ENCODE peak calls at places on chromosomes 2 and 18, in six cellular contexts. S, B, R, H, U and W are unnamed samples.

GRCh38 chr2:85887566-85888019 is 1.2 kb downstream of the ST3GAL5 start:
- DNase-seq in S (no peak), B (no peak), R (peak; percentile 81), H (no peak), U (peak; percentile 35), W (peak; percentile 35)

GRCh38 chr2:28347193-28347592 is 45.5 kb upstream of the FOSL2 start:
- DNase-seq in S (no peak), B (no peak), R (no peak), H (no peak), U (no peak), W (no peak)

GRCh38 chr18:56803076-56803475 is 151.9 kb downstream of the WDR7 start:
- DNase-seq in S (no peak), B (no peak), R (no peak), H (no peak), U (no peak), W (no peak)

GRCh38 chr18:61651880-61652268 is 240.9 kb downstream of the RNF152 start:
- DNase-seq in S (no peak), B (no peak), R (no peak), H (no peak), U (no peak), W (no peak)

GRCh38 chr18:8298186-8298585 is 311.1 kb upstream of the RAB12 start:
- DNase-seq in S (no peak), B (no peak), R (no peak), H (no peak), U (no peak), W (no peak)

GRCh38 chr18:79577451-79578395 is 101.9 kb upstream of the CTDP1 start:
- DNase-seq in S (no peak), B (peak; percentile 16), R (peak; percentile 23), H (no peak), U (no peak), W (no peak)

GRCh38 chr18:49459404-49460171 is 857 bp downstream of the DYM start:
- DNase-seq in S (no peak), B (no peak), R (no peak), H (no peak), U (peak; percentile 32), W (peak; percentile 61)

GRCh38 chr2:42025151-42025582 is 22.7 kb upstream of the PKDCC start:
- DNase-seq in S (peak; percentile 47), B (no peak), R (no peak), H (no peak), U (no peak), W (no peak)

GRCh38 chr2:119292226-119292625 is 68.6 kb downstream of the STEAP3 start:
- DNase-seq in S (no peak), B (no peak), R (peak; percentile 43), H (no peak), U (no peak), W (no peak)

GRCh38 chr18:57803119-57803969 is at the start of gene ATP8B1:
- DNase-seq in S (peak; percentile 54), B (peak; percentile 82), R (peak; percentile 92), H (no peak), U (peak; percentile 54), W (peak; percentile 63)

GRCh38 chr2:189982777-189983394 is 79.6 kb downstream of the MSTN start:
- DNase-seq in S (peak; percentile 17), B (no peak), R (no peak), H (no peak), U (no peak), W (no peak)

GRCh38 chr2:141015339-141016047 is 1115.3 kb downstream of the LRP1B start:
- DNase-seq in S (no peak), B (no peak), R (no peak), H (no peak), U (no peak), W (no peak)

GRCh38 chr2:183359867-183360266 is 235.6 kb downstream of the NUP35 start:
- DNase-seq in S (peak; percentile 35), B (no peak), R (no peak), H (no peak), U (no peak), W (no peak)

DNA sequence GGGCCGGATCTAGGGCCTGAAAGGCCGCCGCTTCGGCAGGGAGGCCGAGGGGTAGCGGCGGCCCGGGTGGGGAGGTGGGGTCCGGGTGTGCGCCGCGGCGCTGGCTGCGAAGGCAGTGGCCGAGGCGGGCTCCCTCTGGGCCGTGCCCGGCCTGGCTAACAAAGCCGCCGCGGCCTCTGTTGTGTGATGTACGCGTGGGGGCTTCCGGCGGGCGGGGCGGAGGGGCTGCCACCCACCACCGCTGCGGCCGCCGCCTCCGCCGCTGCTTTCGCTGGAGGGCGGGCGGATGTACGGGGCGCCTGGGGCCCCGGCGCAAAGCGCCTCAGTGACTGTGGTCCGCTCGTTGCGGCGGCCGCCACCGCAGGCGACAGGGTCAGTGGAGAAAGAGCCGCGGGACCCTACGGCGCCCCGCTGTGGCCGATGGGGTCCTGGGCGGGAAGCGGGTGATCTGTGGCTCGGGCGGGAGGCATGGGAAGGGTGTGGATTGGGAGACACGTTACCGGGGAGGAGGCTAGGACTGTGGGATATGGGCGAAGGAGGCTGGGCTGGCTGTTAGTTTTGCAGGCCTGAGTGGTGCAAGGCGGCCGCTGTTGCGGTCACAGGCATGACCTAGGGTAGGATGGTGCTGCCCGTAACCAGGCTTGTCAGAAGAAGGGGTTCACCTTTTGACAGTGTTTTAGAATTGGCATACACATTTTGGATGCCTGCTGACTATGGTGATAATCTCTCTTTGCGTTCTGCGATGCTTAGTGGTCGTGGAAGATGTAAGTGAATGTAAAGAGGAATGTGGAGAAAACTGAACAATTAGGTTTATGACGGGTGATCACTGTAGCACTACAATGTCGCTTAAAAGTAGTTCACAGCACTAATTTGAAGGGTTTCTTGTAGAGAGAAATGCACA is 662 bp downstream of the BZW1 start:
- DNase-seq in S (peak; percentile 69), B (peak; percentile 40), R (peak; percentile 86), H (no peak), U (peak; percentile 69), W (peak; percentile 74)
- TF ChIP-seq CTCF in S (peak; percentile 51), B (peak; percentile 40), R (peak; percentile 73), H (peak; percentile 66), U (peak; percentile 70), W (peak; percentile 66)

DNA sequence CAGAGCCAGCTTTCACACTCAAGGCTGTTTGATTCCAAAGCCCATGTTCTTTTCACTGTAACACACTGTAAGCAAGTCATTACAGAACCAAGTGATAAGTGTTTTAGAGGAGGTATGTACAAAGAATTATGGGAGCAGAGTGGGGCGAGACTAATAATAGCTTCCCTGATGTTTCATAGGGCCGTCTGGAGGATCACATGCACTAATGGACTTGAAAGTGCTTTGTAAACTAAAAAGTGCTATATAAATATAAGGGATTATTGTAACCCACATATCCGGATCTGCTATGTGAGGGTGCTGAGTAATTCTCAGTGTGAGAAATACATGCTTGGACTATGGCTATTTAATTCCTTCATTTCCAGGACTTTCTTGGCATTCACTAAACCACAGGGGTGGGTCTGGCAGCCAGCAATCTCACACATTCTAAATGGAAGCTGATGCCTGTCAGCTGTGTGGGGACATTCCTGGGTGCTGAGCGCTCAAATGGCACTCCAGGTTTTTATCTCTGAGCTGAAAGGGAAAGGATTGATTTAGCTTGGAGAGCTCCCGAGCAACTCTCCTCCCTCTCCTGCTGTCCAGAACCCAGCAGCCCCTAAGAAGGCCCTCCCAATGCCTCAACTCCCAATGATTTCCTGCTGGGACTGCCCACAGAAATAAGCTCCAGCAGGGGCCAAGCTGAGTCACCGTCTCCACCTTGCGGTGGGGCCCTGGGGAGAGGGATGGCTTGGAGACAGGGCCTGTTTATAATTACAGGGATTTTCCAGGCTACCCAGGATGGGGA is 222.8 kb downstream of the SOX11 start:
- DNase-seq in S (peak; percentile 1), B (no peak), R (no peak), H (no peak), U (no peak), W (no peak)
- TF ChIP-seq CTCF in S (no peak), B (no peak), R (no peak), H (no peak), U (no peak), W (no peak)

DNA sequence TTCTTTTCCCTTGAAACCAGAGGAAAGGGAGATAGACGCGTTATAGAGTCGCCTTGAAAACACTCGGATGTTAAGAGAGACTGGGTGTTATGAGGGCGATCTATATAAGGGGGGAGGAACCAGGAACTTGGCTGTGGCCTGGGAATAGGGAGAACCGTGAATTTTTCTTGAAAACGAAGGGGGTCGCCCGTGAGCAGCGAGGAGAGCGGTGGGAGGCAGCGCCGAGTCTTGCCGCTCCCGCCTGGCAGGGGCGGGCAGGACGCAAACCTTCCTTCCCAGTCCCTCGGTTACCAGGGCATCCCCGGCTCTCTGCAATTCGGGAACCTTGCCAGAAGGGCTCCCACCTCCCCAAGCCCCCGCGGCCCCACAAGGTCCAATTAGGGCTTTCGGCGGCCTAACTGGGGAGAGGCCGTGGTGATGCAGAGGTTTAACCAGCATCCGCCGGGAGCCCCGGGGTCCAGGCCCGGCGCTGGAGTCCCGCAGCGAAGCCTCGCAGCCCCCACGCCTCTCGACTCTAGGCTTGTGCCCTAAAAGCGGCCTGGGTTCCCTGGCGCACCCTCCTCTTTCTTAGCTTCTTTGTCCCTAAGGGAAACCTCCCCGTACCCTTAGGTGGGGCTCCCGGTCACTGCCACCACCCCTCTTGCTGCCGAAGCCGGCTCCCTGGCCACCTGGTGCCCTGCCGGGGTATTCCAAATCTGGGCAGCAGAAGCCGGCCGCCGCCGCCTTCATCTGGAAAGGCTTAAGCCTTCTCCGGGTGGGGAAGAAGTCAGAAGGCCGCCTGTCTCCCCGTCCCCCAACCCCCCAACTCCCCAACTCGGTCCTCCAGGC is 708 bp upstream of the FHOD3 start:
- DNase-seq in S (peak; percentile 71), B (peak; percentile 50), R (peak; percentile 48), H (peak; percentile 66), U (peak; percentile 49), W (peak; percentile 66)
- TF ChIP-seq CTCF in S (peak; percentile 30), B (peak; percentile 29), R (peak; percentile 36), H (peak; percentile 65), U (peak; percentile 43), W (peak; percentile 24)

GRCh38 chr18:64097497-64097896 is 51.4 kb downstream of the LINC00305 start:
- DNase-seq in S (no peak), B (no peak), R (no peak), H (no peak), U (no peak), W (no peak)
- TF ChIP-seq CTCF in S (peak; percentile 33), B (peak; percentile 59), R (peak; percentile 39), H (no peak), U (peak; percentile 17), W (peak; percentile 22)

GRCh38 chr2:53437371-53437770 is 330.2 kb upstream of the CHAC2 start:
- DNase-seq in S (no peak), B (no peak), R (no peak), H (no peak), U (no peak), W (no peak)

GRCh38 chr2:53438056-53438455 is 329.5 kb upstream of the CHAC2 start:
- DNase-seq in S (no peak), B (no peak), R (peak; percentile 22), H (no peak), U (no peak), W (no peak)

GRCh38 chr2:53438692-53439091 is 328.9 kb upstream of the CHAC2 start:
- DNase-seq in S (no peak), B (no peak), R (no peak), H (no peak), U (no peak), W (no peak)

GRCh38 chr2:53445376-53446072 is 322.1 kb upstream of the CHAC2 start:
- DNase-seq in S (peak; percentile 22), B (no peak), R (no peak), H (no peak), U (peak; percentile 6), W (no peak)

DNA sequence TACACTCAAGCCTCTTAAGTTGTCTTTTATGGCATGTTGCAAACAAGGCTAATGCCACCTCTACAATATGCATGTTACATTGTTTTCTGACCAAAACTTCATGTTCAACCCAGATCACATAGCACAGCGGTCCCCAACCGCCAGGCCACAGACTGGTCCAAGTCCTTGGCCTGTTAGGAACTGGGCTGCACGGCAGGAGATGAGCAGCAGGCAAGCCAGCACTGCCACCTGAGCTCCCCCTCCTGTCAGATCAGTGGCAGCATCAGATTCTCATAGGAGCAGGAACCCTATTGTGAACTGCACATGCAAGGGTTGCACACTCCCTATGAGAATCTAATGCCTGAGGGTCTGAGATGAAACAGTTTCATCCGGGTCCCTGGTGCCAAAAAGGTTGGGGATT is 324.8 kb upstream of the CHAC2 start:
- DNase-seq in S (peak; percentile 18), B (no peak), R (peak; percentile 22), H (no peak), U (no peak), W (no peak)
- TF ChIP-seq CTCF in S (peak; percentile 12), B (no peak), R (peak; percentile 12), H (no peak), U (peak; percentile 19), W (no peak)